ENCODE peak calls at places on chromosomes 12 and 14, in seven cellular contexts. E is IMR-90, X is trophoblast cell, S is H9, N is neuronal stem cell, O is mesenchymal stem cell, H is H1. T is an unnamed sample.
A peak's percentile ranks its signal among the peaks of the same experiment; 100 is the strongest.

GRCh38 chr12:69906411-69907216 is 81.6 kb downstream of the MYRFL start:
- DNase-seq in O (no peak), X (no peak), H (no peak), E (no peak), S (no peak), N (no peak), T (no peak)

GRCh38 chr12:116466536-116466935 is 92.6 kb upstream of the MAP1LC3B2 start:
- DNase-seq in H (no peak), S (no peak), X (peak; percentile 52), O (peak; percentile 86), N (no peak), E (peak; percentile 69), T (no peak)

GRCh38 chr14:92352158-92352985 is 29.4 kb downstream of the SLC24A4 start:
- DNase-seq in H (peak; percentile 71), X (peak; percentile 5), S (peak; percentile 43), E (no peak), O (no peak), N (peak; percentile 47), T (peak; percentile 61)

GRCh38 chr14:65015391-65015790 is 28.7 kb downstream of the FNTB start:
- DNase-seq in X (no peak), E (no peak), S (no peak), H (no peak), N (no peak), O (no peak), T (no peak)

GRCh38 chr12:90090929-90091651 is 382.5 kb upstream of the ATP2B1 start:
- DNase-seq in S (no peak), O (peak; percentile 88), H (no peak), E (peak; percentile 94), N (peak; percentile 41), X (peak; percentile 57), T (peak; percentile 90)

GRCh38 chr14:96001866-96002510 is 37.2 kb upstream of the C14orf132 start:
- DNase-seq in N (no peak), O (no peak), E (peak; percentile 8), X (no peak), S (peak; percentile 34), H (no peak), T (peak; percentile 57)

GRCh38 chr12:17060260-17060659 is 454.3 kb upstream of the LMO3 start:
- DNase-seq in X (peak; percentile 71), S (no peak), E (no peak), H (no peak), N (no peak), O (no peak), T (no peak)

GRCh38 chr14:103418508-103418818 is 33.2 kb downstream of the MARK3 start:
- DNase-seq in X (peak; percentile 59), E (peak; percentile 87), H (no peak), O (peak; percentile 92), S (no peak), N (no peak), T (peak; percentile 84)

GRCh38 chr14:83548061-83548839 is 1981.7 kb upstream of the FLRT2 start:
- DNase-seq in N (peak; percentile 3), H (no peak), S (no peak), X (no peak), O (peak; percentile 64), E (peak; percentile 72), T (peak; percentile 18)

GRCh38 chr14:29629839-29630238 is 297.8 kb downstream of the PRKD1 start:
- DNase-seq in S (no peak), O (no peak), X (no peak), N (no peak), E (no peak), H (no peak), T (no peak)

GRCh38 chr12:37666069-37666781 is 650.3 kb upstream of the ALG10B start:
- DNase-seq in X (no peak), O (no peak), E (no peak), H (no peak), S (no peak), N (no peak), T (no peak)

GRCh38 chr12:13094349-13094748 is 9.1 kb downstream of the GSG1 start:
- DNase-seq in O (peak; percentile 20), E (peak; percentile 70), H (no peak), N (no peak), S (no peak), X (peak; percentile 65), T (no peak)

GRCh38 chr14:99260116-99260515 is 11.9 kb downstream of the BCL11B start:
- DNase-seq in X (no peak), E (no peak), N (no peak), O (no peak), S (no peak), H (no peak), T (no peak)

GRCh38 chr12:93461503-93461902 is 5.8 kb upstream of the MRPL42 start:
- DNase-seq in E (no peak), S (no peak), H (no peak), O (peak; percentile 32), N (no peak), X (peak; percentile 35), T (no peak)

GRCh38 chr14:35879141-35879648 is 53.1 kb downstream of the BRMS1L start:
- DNase-seq in E (peak; percentile 11), S (no peak), N (no peak), O (peak; percentile 79), H (no peak), X (peak; percentile 9), T (no peak)

DNA sequence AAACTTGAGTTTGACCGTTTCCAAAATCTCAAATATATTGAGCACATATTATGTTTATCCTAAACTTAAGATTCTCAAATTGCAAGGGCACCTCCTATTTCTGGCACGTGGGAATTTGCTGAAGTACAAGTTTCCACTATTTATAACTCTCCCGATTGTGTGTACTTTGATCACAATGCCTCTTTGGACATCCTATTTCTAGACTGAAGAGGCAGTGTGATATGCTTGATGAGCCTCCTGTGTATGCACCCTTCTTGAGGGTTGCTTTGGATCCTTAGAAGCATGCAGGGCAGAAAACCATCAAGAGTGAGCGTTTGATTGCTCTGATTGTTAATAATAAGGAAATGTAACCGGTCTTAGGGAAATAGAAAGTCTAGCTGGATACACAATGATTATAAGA is 218.9 kb upstream of the RBM19 start:
- DNase-seq in H (no peak), E (no peak), O (no peak), S (no peak), N (no peak), X (no peak), T (no peak)
- H3K23ac ChIP-seq in H (no peak overlapping the region), E (no peak overlapping the region), O (no peak overlapping the region), S (no peak overlapping the region), N (no peak overlapping the region), X (no peak overlapping the region), T (no peak overlapping the region)

GRCh38 chr12:115320967-115321366 is 637.0 kb upstream of the TBX3 start:
- DNase-seq in O (peak; percentile 23), E (no peak), H (no peak), N (no peak), X (no peak), S (no peak), T (no peak)

GRCh38 chr12:115319641-115320040 is 635.7 kb upstream of the TBX3 start:
- DNase-seq in H (no peak), O (no peak), S (no peak), X (no peak), N (no peak), E (no peak), T (no peak)

GRCh38 chr12:115323223-115323905 is 639.4 kb upstream of the TBX3 start:
- DNase-seq in H (no peak), E (peak; percentile 86), X (peak; percentile 14), O (peak; percentile 36), S (no peak), N (no peak), T (no peak)

GRCh38 chr12:115320451-115320850 is 636.5 kb upstream of the TBX3 start:
- DNase-seq in H (no peak), X (no peak), E (no peak), O (no peak), S (no peak), N (no peak), T (no peak)

DNA sequence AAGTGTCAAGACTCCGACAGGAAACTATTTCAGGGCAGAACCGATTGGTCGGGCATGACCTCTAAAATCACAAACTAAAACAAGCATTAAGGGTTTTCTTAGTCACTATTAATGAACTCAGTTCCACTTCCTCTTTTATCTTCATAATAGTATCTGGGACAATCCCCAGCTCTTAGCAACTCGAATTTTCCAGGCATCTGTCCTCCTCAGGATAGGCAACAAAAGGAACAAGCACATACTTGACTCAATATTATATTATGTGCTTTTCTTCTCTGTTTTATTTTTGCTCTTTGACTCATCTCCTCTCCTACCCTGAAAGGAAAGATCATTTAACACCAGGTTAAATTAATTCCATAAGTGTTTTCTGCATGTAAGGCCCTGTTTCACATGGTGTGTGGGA is 638.3 kb upstream of the TBX3 start:
- DNase-seq in H (no peak), X (no peak), N (no peak), E (peak; percentile 76), O (peak; percentile 71), S (no peak), T (no peak)
- H2BK5ac ChIP-seq in H (no peak overlapping the region), X (no peak overlapping the region), N (no peak overlapping the region), E (peak overlapping the region; percentile 69), O (no peak overlapping the region), S (no peak overlapping the region), T (no peak overlapping the region)

DNA sequence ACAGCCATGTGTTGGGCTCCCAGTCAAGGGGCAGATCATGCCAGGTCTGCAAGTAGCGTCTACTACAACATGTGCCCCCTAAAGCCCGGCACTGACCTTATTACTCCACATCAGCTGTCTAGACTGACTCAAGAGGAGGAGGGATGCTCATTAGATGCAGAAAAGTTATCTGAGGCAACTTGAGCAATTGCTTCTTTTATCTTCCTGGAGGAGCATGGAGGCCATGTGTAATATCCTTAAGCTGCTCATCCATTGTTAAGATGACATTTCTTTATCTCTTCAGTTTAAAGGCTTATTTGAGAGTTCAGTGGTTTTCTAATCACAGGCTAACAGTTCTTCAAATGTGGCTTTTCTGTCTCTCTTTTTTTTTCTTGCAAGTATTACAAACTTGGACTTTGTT is 404.6 kb upstream of the FLRT2 start:
- DNase-seq in X (no peak), H (no peak), N (no peak), E (no peak), S (no peak), O (peak; percentile 1), T (peak; percentile 46)
- H3K4me1 ChIP-seq in X (no peaks in the 10 kb centered on the region), H (no peaks in the 10 kb centered on the region), N (no peaks in the 10 kb centered on the region), E (no peaks in the 10 kb centered on the region), S (no peaks in the 10 kb centered on the region), O (no peaks in the 10 kb centered on the region), T (no peaks in the 10 kb centered on the region)

DNA sequence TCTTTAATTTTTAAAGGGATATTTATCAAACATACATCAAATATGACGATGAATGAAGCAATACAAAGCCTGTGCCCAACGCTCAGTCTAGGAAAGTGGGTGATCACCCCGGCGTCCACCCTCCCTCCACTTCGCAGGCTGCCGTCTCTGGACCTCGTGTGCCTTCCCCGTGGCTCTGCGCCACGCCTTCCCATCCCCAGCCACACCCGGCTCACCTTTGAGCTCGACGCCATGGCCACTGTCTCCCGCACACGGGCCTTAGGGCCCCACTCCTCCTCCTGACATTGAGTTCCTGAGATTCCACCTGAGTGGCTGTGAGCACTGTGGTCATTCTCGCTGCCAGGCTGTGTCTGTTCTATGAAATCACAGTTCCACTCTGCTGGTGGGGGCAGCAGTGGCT is 56.7 kb downstream of the GALNT9 start:
- DNase-seq in N (no peak), O (no peak), X (no peak), H (no peak), E (no peak), S (no peak), T (no peak)
- H3K23ac ChIP-seq in N (no peak overlapping the region), O (no peak overlapping the region), X (no peak overlapping the region), H (no peak overlapping the region), E (no peak overlapping the region), S (no peak overlapping the region), T (no peak overlapping the region)

GRCh38 chr12:117527480-117527857 is 166.0 kb upstream of the NOS1 start:
- DNase-seq in X (no peak), E (no peak), O (no peak), S (no peak), H (no peak), N (no peak), T (no peak)
- H2BK5ac ChIP-seq in X (no peak overlapping the region), E (no peak overlapping the region), O (no peak overlapping the region), S (no peak overlapping the region), H (no peak overlapping the region), N (no peak overlapping the region), T (no peak overlapping the region)

T was measured in mesendoderm.